ENCODE peak calls at places on chromosome 3, in five cellular contexts. Y is stomach, U is suprapubic skin, P is tibial nerve, B is vagina. C is an unnamed sample.

GRCh38 chr3:107738486-107739183 is 215.9 kb downstream of the BBX start:
- DNase-seq in Y (no peak), P (no peak), U (no peak), B (no peak), C (no peak)

GRCh38 chr3:154244644-154245043 is 79.6 kb downstream of the DHX36 start:
- DNase-seq in Y (no peak), B (no peak), P (no peak), U (no peak), C (no peak)

GRCh38 chr3:115858995-115859807 is 235.9 kb downstream of the GAP43 start:
- DNase-seq in Y (no peak), P (no peak), U (no peak), B (no peak), C (no peak)

GRCh38 chr3:37942646-37943045 is 47.9 kb upstream of the VILL start:
- DNase-seq in U (no peak), P (no peak), B (no peak), Y (no peak), C (no peak)

GRCh38 chr3:45547764-45548683 is 46.5 kb upstream of the LIMD1 start:
- DNase-seq in B (no peak), P (peak; percentile 36), U (no peak), Y (no peak), C (peak; percentile 63)

GRCh38 chr3:106826861-106827311 is 550.4 kb upstream of the CCDC54 start:
- DNase-seq in U (no peak), Y (no peak), B (no peak), P (no peak), C (no peak)

GRCh38 chr3:70360985-70361384 is 48.5 kb upstream of the MDFIC2 start:
- DNase-seq in U (no peak), Y (no peak), B (no peak), P (no peak), C (no peak)

GRCh38 chr3:185717121-185717520 is 107.7 kb downstream of the IGF2BP2 start:
- DNase-seq in B (no peak), P (no peak), U (no peak), Y (no peak), C (no peak)

GRCh38 chr3:17155951-17156350 is 271.2 kb downstream of the PLCL2 start:
- DNase-seq in Y (no peak), P (no peak), U (peak; percentile 35), B (no peak), C (no peak)

GRCh38 chr3:162605651-162606204 is 1109.1 kb downstream of the OTOL1 start:
- DNase-seq in U (no peak), Y (no peak), B (no peak), P (no peak), C (no peak)

GRCh38 chr3:159760056-159760455 is 228.6 kb upstream of the IL12A start:
- DNase-seq in Y (no peak), U (no peak), B (no peak), P (no peak), C (no peak)

GRCh38 chr3:177906573-177907229 is 629.5 kb upstream of the KCNMB2 start:
- DNase-seq in P (no peak), B (no peak), U (no peak), Y (no peak), C (no peak)

GRCh38 chr3:124620600-124621063 is 109.6 kb upstream of the UMPS start:
- DNase-seq in B (no peak), U (no peak), P (peak; percentile 9), Y (peak; percentile 54), C (no peak)

GRCh38 chr3:141366285-141367037 is 1.8 kb upstream of the ZBTB38 start:
- DNase-seq in B (peak; percentile 79), P (peak; percentile 32), Y (peak; percentile 75), U (no peak), C (peak; percentile 49)

GRCh38 chr3:126798521-126798920 is 94.5 kb downstream of the CHCHD6 start:
- DNase-seq in B (no peak), P (no peak), Y (no peak), U (no peak), C (no peak)

GRCh38 chr3:193842029-193842782 is 249.2 kb downstream of the OPA1 start:
- DNase-seq in U (no peak), P (no peak), B (no peak), Y (peak; percentile 64), C (peak; percentile 85)

GRCh38 chr3:108202080-108202479 is 20.1 kb downstream of the IFT57 start:
- DNase-seq in P (no peak), B (no peak), Y (no peak), U (no peak), C (no peak)

GRCh38 chr3:123627673-123628670 is 43.1 kb upstream of the HACD2 start:
- DNase-seq in U (no peak), Y (peak; percentile 85), B (peak; percentile 76), P (no peak), C (peak; percentile 85)

GRCh38 chr3:138881233-138881632 is 46.5 kb upstream of the PIK3CB start:
- DNase-seq in P (no peak), B (no peak), Y (no peak), U (no peak), C (no peak)

GRCh38 chr3:101203411-101203810 is 117.0 kb downstream of the IMPG2 start:
- DNase-seq in B (no peak), U (no peak), Y (no peak), P (no peak), C (no peak)

GRCh38 chr3:179450901-179451334 is 352 bp downstream of the GNB4 start:
- DNase-seq in B (no peak), U (no peak), Y (no peak), P (no peak), C (no peak)

GRCh38 chr3:168517514-168518071 is 421.9 kb upstream of the GOLIM4 start:
- DNase-seq in B (no peak), Y (peak; percentile 25), P (no peak), U (no peak), C (no peak)

GRCh38 chr3:178777718-178778411 is 241.6 kb downstream of the KCNMB2 start:
- DNase-seq in B (no peak), Y (no peak), U (no peak), P (no peak), C (no peak)

GRCh38 chr3:14175383-14176037 is 2.9 kb downstream of the XPC start:
- DNase-seq in P (no peak), Y (no peak), B (no peak), U (no peak), C (no peak)

GRCh38 chr3:111763968-111764367 is 95.1 kb upstream of the PHLDB2 start:
- DNase-seq in P (peak; percentile 65), U (no peak), B (no peak), Y (no peak), C (no peak)

GRCh38 chr3:188002626-188003138 is 151.3 kb upstream of the LPP start:
- DNase-seq in U (no peak), B (no peak), P (no peak), Y (no peak), C (no peak)

GRCh38 chr3:108041253-108041652 is 49.6 kb downstream of the CD47 start:
- DNase-seq in Y (no peak), B (no peak), U (no peak), P (no peak), C (no peak)

DNA sequence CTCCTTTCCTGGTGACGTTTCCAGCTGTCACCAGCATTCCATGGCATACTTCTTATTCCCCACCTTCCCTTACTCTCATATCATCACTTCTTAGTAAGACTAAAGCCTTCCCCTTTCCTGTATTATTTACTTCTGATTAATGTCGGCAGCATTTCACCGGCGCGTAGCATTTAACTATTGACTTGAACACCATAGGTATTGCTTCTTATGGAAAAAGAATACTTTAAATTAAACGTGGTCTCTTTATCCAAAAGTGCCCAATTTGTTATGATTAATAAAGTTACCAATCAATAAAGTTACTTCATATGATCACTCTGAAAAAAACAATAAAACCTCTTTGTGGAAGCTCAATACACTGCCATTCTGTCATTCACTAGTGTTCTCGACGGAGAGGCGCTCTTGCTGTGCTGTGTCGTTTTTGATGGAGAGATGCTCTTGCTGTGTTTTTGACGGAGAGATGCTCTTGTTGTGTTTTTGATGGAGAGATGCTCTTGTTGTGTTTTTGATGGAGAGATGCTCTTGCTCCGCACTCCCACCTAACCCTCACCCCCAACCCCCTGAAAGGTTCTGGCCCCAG is 165.0 kb downstream of the XXYLT1 start:
- DNase-seq in Y (no peak), P (no peak), B (no peak), U (no peak), C (no peak)
- H3K4me3 ChIP-seq in Y (peak overlapping the region; percentile 14), P (no peak overlapping the region), B (no peak overlapping the region), U (peak overlapping the region; percentile 21), C (no peak overlapping the region)

DNA sequence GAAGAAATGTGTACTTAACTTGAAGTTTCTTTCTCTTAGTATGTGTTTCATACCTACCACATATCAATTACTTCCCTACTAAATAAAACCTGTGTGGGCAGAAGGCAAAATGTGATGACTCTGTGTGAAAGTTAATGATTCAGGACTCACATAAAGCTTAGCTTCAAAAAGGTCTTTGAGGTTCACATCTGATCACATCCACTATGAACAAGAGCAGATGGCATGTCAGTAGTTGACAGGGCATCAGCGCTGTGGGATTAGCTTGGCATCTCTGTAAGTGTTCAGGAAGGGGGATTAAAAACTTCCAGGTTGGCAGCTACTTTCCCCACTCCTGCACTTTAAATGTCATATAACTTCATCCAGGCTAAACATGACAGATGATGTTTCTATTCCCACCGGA is 273.3 kb upstream of the ALCAM start:
- DNase-seq in B (no peak), Y (no peak), P (no peak), U (no peak), C (no peak)
- TF ChIP-seq CTCF in B (no peak), Y (no peak), P (no peak), U (no peak), C (no peak)

DNA sequence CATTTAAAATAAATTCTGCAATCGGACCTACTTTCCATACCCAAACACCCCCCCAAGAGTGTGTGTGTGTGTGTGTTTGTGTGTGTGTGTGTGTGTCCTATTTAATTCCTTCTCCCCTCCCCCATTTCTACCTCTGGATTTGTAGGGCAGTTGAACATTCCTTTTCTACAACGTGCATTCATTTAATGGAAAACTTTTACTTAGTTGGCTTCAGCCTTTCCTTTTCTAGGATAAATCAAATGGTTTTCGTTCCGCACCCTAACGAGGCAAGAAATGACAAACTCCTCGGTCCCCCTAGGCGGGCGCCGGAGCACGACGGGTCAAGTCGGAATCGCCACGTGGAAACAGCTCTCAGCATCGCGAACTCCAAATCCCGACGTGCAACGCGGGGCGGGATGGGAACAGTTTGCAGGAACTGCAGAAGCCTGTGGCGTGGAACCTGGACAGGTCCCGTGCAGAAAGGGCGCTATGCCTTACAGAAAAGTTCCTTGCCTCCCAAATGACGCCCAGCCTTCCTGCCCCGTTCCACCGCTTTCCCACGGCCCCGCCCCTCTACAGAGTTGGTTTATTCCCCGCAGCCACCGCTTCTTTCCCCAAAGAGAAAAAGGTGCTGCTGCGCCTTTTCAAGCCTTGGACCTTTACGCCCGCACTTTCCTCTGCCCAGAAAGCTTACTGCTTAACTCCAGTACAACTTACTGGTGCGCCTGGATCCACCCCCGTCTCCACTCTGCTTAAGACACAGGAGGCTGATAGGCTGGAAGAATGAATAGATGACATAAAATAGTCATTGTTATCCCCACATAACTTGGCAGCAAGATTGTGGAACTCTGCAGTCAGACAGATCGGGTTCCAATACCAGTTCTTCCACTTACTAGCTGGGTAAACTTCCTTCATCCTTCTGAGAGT is 1.1 kb upstream of the EIF2B5 start:
- DNase-seq in Y (peak; percentile 84), B (peak; percentile 91), P (peak; percentile 76), U (peak; percentile 90), C (peak; percentile 86)
- TF ChIP-seq POLR2A in Y (no peak), B (no peak), P (no peak), U (no peak), C (no peak)

GRCh38 chr3:114660808-114661207 is 367.0 kb downstream of the TIGIT start:
- DNase-seq in Y (no peak), B (no peak), U (no peak), P (no peak), C (no peak)

GRCh38 chr3:114664006-114664405 is 370.2 kb downstream of the TIGIT start:
- DNase-seq in U (no peak), B (no peak), P (no peak), Y (no peak), C (no peak)

GRCh38 chr3:114659109-114660081 is 365.6 kb downstream of the TIGIT start:
- DNase-seq in P (peak; percentile 32), Y (peak; percentile 47), B (no peak), U (no peak), C (no peak)

GRCh38 chr3:114660124-114660523 is 366.3 kb downstream of the TIGIT start:
- DNase-seq in Y (peak; percentile 27), P (no peak), B (no peak), U (no peak), C (no peak)
- H3K4me3 ChIP-seq in Y (no peak overlapping the region), P (no peak overlapping the region), B (no peak overlapping the region), U (no peak overlapping the region), C (no peak overlapping the region)

C was measured in lower leg skin.